ENCODE peak calls at places on chromosomes 11 and 22, in six cellular contexts. One of them, this sample, is unnamed.

GRCh38 chr11:74932797-74933196 is 16.1 kb downstream of the XRRA1 start:
- DNase-seq in stimulated activated CD4-positive, alpha-beta T cell treated with anti-CD3 and anti-CD28 coated beads, Interleukin-1b, Interleukin-23, amount 100 ng/mL, for 24 hours: no peak
- DNase-seq in body of pancreas: no peak
- DNase-seq in COR-L47: no peak
- DNase-seq in foreskin fibroblast: peak
- DNase-seq in cardiac septum: no peak
- DNase-seq in this sample: peak

GRCh38 chr11:108620958-108621772 is 27.6 kb upstream of the EXPH5 start:
- DNase-seq in stimulated activated CD4-positive, alpha-beta T cell treated with anti-CD3 and anti-CD28 coated beads, Interleukin-1b, Interleukin-23, amount 100 ng/mL, for 24 hours: no peak
- DNase-seq in cardiac septum: no peak
- DNase-seq in COR-L47: no peak
- DNase-seq in foreskin fibroblast: no peak
- DNase-seq in body of pancreas: no peak
- DNase-seq in this sample: no peak

GRCh38 chr11:46002146-46002545 is 79.7 kb downstream of the LARGE2 start:
- DNase-seq in COR-L47: no peak
- DNase-seq in cardiac septum: no peak
- DNase-seq in foreskin fibroblast: no peak
- DNase-seq in body of pancreas: no peak
- DNase-seq in stimulated activated CD4-positive, alpha-beta T cell treated with anti-CD3 and anti-CD28 coated beads, Interleukin-1b, Interleukin-23, amount 100 ng/mL, for 24 hours: no peak
- DNase-seq in this sample: no peak

GRCh38 chr22:26777402-26777801 is 120.0 kb downstream of the MIAT start:
- DNase-seq in cardiac septum: no peak
- DNase-seq in COR-L47: no peak
- DNase-seq in body of pancreas: no peak
- DNase-seq in foreskin fibroblast: no peak
- DNase-seq in stimulated activated CD4-positive, alpha-beta T cell treated with anti-CD3 and anti-CD28 coated beads, Interleukin-1b, Interleukin-23, amount 100 ng/mL, for 24 hours: no peak
- DNase-seq in this sample: no peak

GRCh38 chr11:75543808-75544207 is 18.1 kb upstream of the GDPD5 start:
- DNase-seq in COR-L47: no peak
- DNase-seq in foreskin fibroblast: no peak
- DNase-seq in body of pancreas: no peak
- DNase-seq in cardiac septum: no peak
- DNase-seq in stimulated activated CD4-positive, alpha-beta T cell treated with anti-CD3 and anti-CD28 coated beads, Interleukin-1b, Interleukin-23, amount 100 ng/mL, for 24 hours: no peak
- DNase-seq in this sample: no peak

GRCh38 chr11:65488273-65489058 is 10.4 kb upstream of the MALAT1 start:
- DNase-seq in COR-L47: no peak
- DNase-seq in body of pancreas: peak
- DNase-seq in foreskin fibroblast: peak
- DNase-seq in stimulated activated CD4-positive, alpha-beta T cell treated with anti-CD3 and anti-CD28 coated beads, Interleukin-1b, Interleukin-23, amount 100 ng/mL, for 24 hours: no peak
- DNase-seq in cardiac septum: no peak
- DNase-seq in this sample: no peak

GRCh38 chr11:132987936-132988335 is 544.4 kb downstream of the OPCML start:
- DNase-seq in body of pancreas: no peak
- DNase-seq in stimulated activated CD4-positive, alpha-beta T cell treated with anti-CD3 and anti-CD28 coated beads, Interleukin-1b, Interleukin-23, amount 100 ng/mL, for 24 hours: no peak
- DNase-seq in COR-L47: no peak
- DNase-seq in foreskin fibroblast: no peak
- DNase-seq in cardiac septum: no peak
- DNase-seq in this sample: peak

GRCh38 chr11:134276396-134277175 is 407 bp downstream of the GLB1L3 start:
- DNase-seq in COR-L47: peak
- DNase-seq in foreskin fibroblast: no peak
- DNase-seq in body of pancreas: no peak
- DNase-seq in cardiac septum: no peak
- DNase-seq in stimulated activated CD4-positive, alpha-beta T cell treated with anti-CD3 and anti-CD28 coated beads, Interleukin-1b, Interleukin-23, amount 100 ng/mL, for 24 hours: no peak
- DNase-seq in this sample: no peak

GRCh38 chr22:42203609-42204008 is 66.8 kb downstream of the TCF20 start:
- DNase-seq in stimulated activated CD4-positive, alpha-beta T cell treated with anti-CD3 and anti-CD28 coated beads, Interleukin-1b, Interleukin-23, amount 100 ng/mL, for 24 hours: no peak
- DNase-seq in COR-L47: no peak
- DNase-seq in foreskin fibroblast: no peak
- DNase-seq in cardiac septum: no peak
- DNase-seq in body of pancreas: no peak
- DNase-seq in this sample: no peak

GRCh38 chr11:68959465-68960298 is 21.1 kb downstream of the MRGPRD start:
- DNase-seq in foreskin fibroblast: no peak
- DNase-seq in stimulated activated CD4-positive, alpha-beta T cell treated with anti-CD3 and anti-CD28 coated beads, Interleukin-1b, Interleukin-23, amount 100 ng/mL, for 24 hours: no peak
- DNase-seq in COR-L47: no peak
- DNase-seq in cardiac septum: no peak
- DNase-seq in body of pancreas: no peak
- DNase-seq in this sample: no peak

GRCh38 chr11:120272303-120272702 is 32.4 kb downstream of the POU2F3 start:
- DNase-seq in body of pancreas: no peak
- DNase-seq in COR-L47: no peak
- DNase-seq in stimulated activated CD4-positive, alpha-beta T cell treated with anti-CD3 and anti-CD28 coated beads, Interleukin-1b, Interleukin-23, amount 100 ng/mL, for 24 hours: no peak
- DNase-seq in cardiac septum: no peak
- DNase-seq in foreskin fibroblast: peak
- DNase-seq in this sample: no peak

GRCh38 chr11:73139476-73140198 is 2.5 kb downstream of the FCHSD2 start:
- DNase-seq in foreskin fibroblast: no peak
- DNase-seq in body of pancreas: no peak
- DNase-seq in cardiac septum: no peak
- DNase-seq in stimulated activated CD4-positive, alpha-beta T cell treated with anti-CD3 and anti-CD28 coated beads, Interleukin-1b, Interleukin-23, amount 100 ng/mL, for 24 hours: no peak
- DNase-seq in COR-L47: no peak
- DNase-seq in this sample: no peak

GRCh38 chr11:32173435-32173834 is 82.6 kb downstream of the RCN1 start:
- DNase-seq in stimulated activated CD4-positive, alpha-beta T cell treated with anti-CD3 and anti-CD28 coated beads, Interleukin-1b, Interleukin-23, amount 100 ng/mL, for 24 hours: no peak
- DNase-seq in cardiac septum: peak
- DNase-seq in body of pancreas: peak
- DNase-seq in COR-L47: peak
- DNase-seq in foreskin fibroblast: peak
- DNase-seq in this sample: peak